ENCODE peak calls at places on chromosomes 7 and 10, in six cellular contexts. C is endothelial cell; I is AG10803; X is Caco-2; A is activated CD8-positive, alpha-beta T cell treated with anti-CD3 and anti-CD28 coated beads for 36 hours; J is WTC11. G is an unnamed sample.
A peak's percentile ranks its signal among the peaks of the same experiment; 100 is the strongest.

GRCh38 chr10:49134327-49134726 is 506 bp upstream of the FAM170B start:
- DNase-seq in C (no peak), I (no peak), X (no peak), A (no peak), J (no peak), G (no peak)

GRCh38 chr7:51346136-51346535 is 29.5 kb upstream of the COBL start:
- DNase-seq in C (no peak), I (no peak), X (no peak), A (no peak), J (no peak), G (no peak)

GRCh38 chr7:106346167-106346677 is 61.4 kb upstream of the NAMPT start:
- DNase-seq in C (no peak), I (no peak), X (no peak), A (peak; percentile 33), J (no peak), G (no peak)

GRCh38 chr7:106047818-106048490 is 64.2 kb downstream of the SYPL1 start:
- DNase-seq in C (no peak), I (no peak), X (no peak), A (no peak), J (no peak), G (no peak)

GRCh38 chr10:10598297-10598696 is 419.4 kb upstream of the CELF2 start:
- DNase-seq in C (no peak), I (no peak), X (no peak), A (no peak), J (no peak), G (no peak)

GRCh38 chr7:27661776-27662489 is 750 bp downstream of the HIBADH start:
- DNase-seq in C (no peak), I (peak; percentile 18), X (peak; percentile 65), A (peak; percentile 18), J (peak; percentile 30), G (peak; percentile 52)

GRCh38 chr7:4787947-4788626 is 12.7 kb downstream of the AP5Z1 start:
- DNase-seq in C (no peak), I (no peak), X (no peak), A (no peak), J (no peak), G (no peak)

GRCh38 chr7:2820508-2820934 is 23.6 kb downstream of the GNA12 start:
- DNase-seq in C (no peak), I (peak; percentile 97), X (peak; percentile 39), A (no peak), J (no peak), G (peak; percentile 83)

GRCh38 chr10:61588770-61589211 is 73.9 kb upstream of the CABCOCO1 start:
- DNase-seq in C (no peak), I (no peak), X (peak; percentile 31), A (no peak), J (no peak), G (no peak)

GRCh38 chr7:84044834-84045233 is 149.8 kb downstream of the SEMA3A start:
- DNase-seq in C (no peak), I (no peak), X (no peak), A (no peak), J (no peak), G (no peak)

GRCh38 chr7:1858435-1859265 is 188.6 kb downstream of the ELFN1 start:
- DNase-seq in C (no peak), I (no peak), X (no peak), A (no peak), J (no peak), G (no peak)

GRCh38 chr10:52322941-52323340 is 8.9 kb downstream of the DKK1 start:
- DNase-seq in C (no peak), I (peak; percentile 63), X (no peak), A (no peak), J (no peak), G (no peak)
- TF ChIP-seq CTCF in C (no peak), I (no peak), X (no peak), A (no peak), J (no peak), G (no peak)

GRCh38 chr7:7662527-7662926 is 22.0 kb downstream of the UMAD1 start:
- DNase-seq in C (peak; percentile 33), I (no peak), X (no peak), A (no peak), J (peak; percentile 31), G (no peak)
- TF ChIP-seq CTCF in C (peak; percentile 24), I (peak; percentile 38), X (peak; percentile 43), A (no peak), J (peak; percentile 32), G (no peak)

GRCh38 chr7:140230862-140231778 is 54.3 kb upstream of the KDM7A start:
- DNase-seq in C (peak; percentile 53), I (peak; percentile 18), X (peak; percentile 55), A (peak; percentile 87), J (peak; percentile 90), G (peak; percentile 50)
- TF ChIP-seq CTCF in C (no peak), I (no peak), X (peak; percentile 32), A (no peak), J (no peak), G (no peak)

DNA sequence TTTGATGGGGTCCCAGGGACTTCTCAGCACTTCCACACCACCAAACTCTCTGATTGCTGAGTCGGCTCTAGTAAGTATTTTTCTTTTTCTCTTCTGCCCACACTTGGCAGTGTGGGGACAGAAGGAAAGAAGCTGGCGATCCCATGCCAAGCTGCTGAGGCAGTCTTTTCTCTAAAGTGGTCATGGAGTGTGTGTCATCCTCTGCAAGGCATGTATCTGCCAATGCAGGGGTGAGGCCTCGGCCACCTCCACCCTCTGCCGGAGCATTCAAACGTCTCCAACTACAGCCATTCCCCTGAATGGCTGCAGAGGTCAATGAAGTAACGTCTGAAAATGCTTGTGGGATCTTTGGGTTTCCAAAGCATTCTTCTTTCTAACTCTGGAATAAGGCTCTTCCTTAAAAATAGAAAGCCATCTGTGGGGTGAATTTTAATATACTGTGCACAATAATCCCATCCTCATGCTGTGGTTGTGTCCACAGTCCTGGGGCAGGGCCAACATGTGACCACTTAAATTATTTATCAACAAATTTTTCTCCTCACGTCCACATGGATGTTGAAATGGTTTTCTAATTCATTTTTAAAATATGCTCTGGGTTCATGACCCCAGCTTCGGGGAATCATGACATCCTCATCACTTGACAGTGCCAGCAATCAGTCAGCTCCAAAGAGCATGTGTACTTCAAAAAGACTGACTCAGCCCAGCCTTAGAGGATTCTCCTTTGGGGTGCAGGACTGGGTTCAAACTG is 171.3 kb upstream of the ITGB1 start:
- DNase-seq in C (no peak), I (peak; percentile 100), X (no peak), A (no peak), J (no peak), G (no peak)
- TF ChIP-seq CTCF in C (no peak), I (peak; percentile 47), X (no peak), A (no peak), J (no peak), G (no peak)

DNA sequence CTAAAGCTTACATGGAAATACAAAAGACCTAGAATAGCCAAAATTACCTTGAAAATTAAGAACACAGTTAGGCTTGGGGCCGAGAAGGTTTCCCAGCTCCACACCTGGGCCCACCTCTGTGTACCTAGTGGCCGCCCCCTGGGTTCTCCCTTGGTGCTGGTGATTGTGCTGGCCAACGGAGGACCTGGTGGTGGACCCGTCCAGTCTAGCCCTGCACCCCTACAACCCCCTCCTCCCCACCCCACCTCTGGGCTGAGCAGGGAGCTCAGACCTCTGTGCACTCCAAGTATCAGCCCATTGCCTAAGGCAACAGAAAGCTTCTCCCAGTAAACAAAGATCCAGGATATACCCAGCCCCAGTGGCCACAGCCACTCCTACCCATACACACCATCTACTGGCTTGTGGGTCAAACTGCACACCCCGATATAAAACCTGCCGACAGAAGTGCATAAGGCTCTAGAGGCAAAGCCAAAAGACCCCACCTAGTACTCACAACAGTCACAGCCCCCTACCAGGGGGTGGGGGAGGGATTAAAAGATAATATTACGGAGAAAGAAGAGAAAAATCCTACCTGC is 105.0 kb upstream of the DIP2C start:
- DNase-seq in C (no peak), I (peak; percentile 50), X (no peak), A (no peak), J (no peak), G (no peak)
- TF ChIP-seq CTCF in C (no peak), I (peak; percentile 61), X (no peak), A (no peak), J (no peak), G (peak; percentile 16)

DNA sequence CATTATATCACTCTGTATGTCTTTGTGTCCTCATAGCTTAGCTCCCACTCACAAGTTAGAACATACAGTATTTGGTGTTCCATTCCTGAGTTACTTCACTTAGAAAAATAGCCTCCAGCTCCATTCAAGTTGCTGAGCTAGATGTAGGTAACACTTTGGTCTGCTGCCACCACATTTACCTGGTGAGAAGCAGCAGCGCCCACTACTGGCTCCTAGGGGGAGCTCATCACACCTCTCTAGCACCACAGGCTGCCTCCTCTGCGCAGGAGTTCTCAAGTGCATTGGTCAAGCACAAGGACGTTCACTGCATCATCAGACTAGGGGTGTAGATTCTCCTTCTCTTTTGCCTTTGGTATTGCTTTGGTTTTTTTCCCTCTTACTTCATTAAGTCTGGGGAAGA is 530.9 kb upstream of the AUTS2 start:
- DNase-seq in C (no peak), I (peak; percentile 9), X (peak; percentile 1), A (peak; percentile 16), J (peak; percentile 74), G (no peak)
- TF ChIP-seq CTCF in C (no peak), I (peak; percentile 19), X (no peak), A (no peak), J (peak; percentile 77), G (no peak)

GRCh38 chr10:70760271-70760787 is 24.8 kb downstream of the TBATA start:
- DNase-seq in C (no peak), I (no peak), X (no peak), A (no peak), J (no peak), G (no peak)

GRCh38 chr10:70762441-70763177 is 22.6 kb downstream of the TBATA start:
- DNase-seq in C (no peak), I (no peak), X (no peak), A (no peak), J (no peak), G (no peak)

GRCh38 chr10:70759769-70760168 is 25.4 kb downstream of the TBATA start:
- DNase-seq in C (no peak), I (no peak), X (no peak), A (peak; percentile 50), J (no peak), G (no peak)

GRCh38 chr10:70761727-70762350 is 23.3 kb downstream of the TBATA start:
- DNase-seq in C (no peak), I (no peak), X (no peak), A (no peak), J (no peak), G (no peak)

DNA sequence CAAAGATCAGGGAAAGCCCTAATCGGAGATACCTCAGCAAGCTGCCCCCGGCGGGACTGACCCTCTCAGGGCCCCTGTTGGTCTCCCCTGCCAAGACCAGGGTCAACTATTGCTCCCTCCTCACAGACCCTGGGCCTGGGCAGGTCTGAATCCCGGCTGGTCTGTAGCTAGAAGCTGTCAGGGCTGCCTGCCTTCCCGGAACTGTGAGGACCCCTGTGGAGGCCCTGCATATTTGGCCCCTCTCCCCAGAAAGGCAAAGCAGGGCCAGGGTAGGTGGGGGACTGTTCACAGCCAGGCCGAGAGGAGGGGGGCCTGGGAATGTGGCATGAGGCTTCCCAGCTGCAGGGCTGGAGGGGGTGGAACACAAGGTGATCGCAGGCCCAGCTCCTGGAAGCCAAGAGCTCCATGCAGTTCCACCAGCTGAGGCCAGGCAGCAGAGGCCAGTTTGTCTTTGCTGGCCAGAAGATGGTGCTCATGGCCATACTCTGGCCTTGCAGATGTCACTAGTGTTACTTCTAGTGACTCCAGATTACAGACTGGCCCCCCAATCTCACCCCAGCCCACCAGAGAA is 24.1 kb downstream of the TBATA start:
- DNase-seq in C (peak; percentile 43), I (peak; percentile 25), X (peak; percentile 39), A (no peak), J (peak; percentile 61), G (no peak)
- TF ChIP-seq CTCF in C (no peak), I (peak; percentile 34), X (peak; percentile 47), A (no peak), J (no peak), G (no peak)

G was measured in Calu3.